ENCODE peak calls at places on chromosomes 13 and 19, in ten cellular contexts. Q is left ventricle myocardium inferior; C is CD4-positive, alpha-beta memory T cell; Y is body of pancreas; E is ascending aorta; P is CD8-positive, alpha-beta memory T cell; L is H9; N is tibial artery; X is heart left ventricle; V is tibial nerve. A is an unnamed sample. For H3K9me3, the result is how much of the 10 kb centered on the place peaks cover.

GRCh38 chr13:39051157-39051556 is 12.9 kb downstream of the NHLRC3 start:
- DNase-seq in P (no peak), V (no peak), Y (no peak), N (no peak), C (peak), E (no peak), L (no peak), Q (no peak), X (no peak), A (no peak)

GRCh38 chr19:19053508-19054314 is 10.1 kb upstream of the SLC25A42 start:
- DNase-seq in L (peak), N (no peak), C (peak), E (no peak), X (peak), Q (peak), P (peak), V (no peak), Y (peak), A (no peak)

GRCh38 chr13:28181413-28181812 is 43.1 kb downstream of the PAN3 start:
- DNase-seq in V (no peak), C (no peak), P (no peak), N (no peak), Q (no peak), L (no peak), X (no peak), E (no peak), Y (no peak), A (no peak)

GRCh38 chr13:71021810-71022422 is 845.1 kb downstream of the DACH1 start:
- DNase-seq in E (no peak), L (no peak), Y (no peak), X (no peak), C (no peak), N (no peak), V (no peak), Q (no peak), P (no peak), A (no peak)

GRCh38 chr19:34075661-34076091 is 96.6 kb upstream of the LSM14A start:
- DNase-seq in Q (no peak), Y (no peak), P (no peak), C (no peak), N (no peak), V (no peak), E (no peak), X (no peak), L (no peak), A (no peak)

GRCh38 chr13:94351292-94352000 is 128.0 kb downstream of the DCT start:
- DNase-seq in P (no peak), E (no peak), Y (no peak), X (no peak), L (no peak), V (no peak), Q (no peak), N (no peak), C (no peak), A (no peak)

GRCh38 chr19:2270572-2271515 is 11.1 kb downstream of the PEAK3 start:
- DNase-seq in L (no peak), C (peak), E (peak), Q (peak), P (peak), V (peak), N (peak), X (peak), Y (peak), A (peak)

GRCh38 chr19:19054315-19054938 is 9.4 kb upstream of the SLC25A42 start:
- DNase-seq in Q (no peak), P (no peak), X (no peak), L (no peak), E (no peak), Y (no peak), N (no peak), C (no peak), V (no peak), A (no peak)

GRCh38 chr19:46813570-46814358 is 25.4 kb upstream of the SLC1A5 start:
- DNase-seq in N (peak), Q (peak), X (peak), V (peak), P (no peak), Y (peak), L (no peak), C (no peak), E (peak), A (peak)

GRCh38 chr13:26050568-26051230 is 1.1 kb downstream of the SHISA2 start:
- DNase-seq in L (peak), V (no peak), X (no peak), C (peak), N (no peak), E (no peak), Y (peak), P (peak), Q (no peak), A (peak)

GRCh38 chr13:51832471-51833152 is 12.4 kb downstream of the TMEM272 start:
- DNase-seq in V (no peak), Q (no peak), N (peak), P (peak), Y (peak), C (peak), E (no peak), X (peak), L (peak), A (no peak)

GRCh38 chr19:35211545-35212230 is 16.9 kb downstream of the FAM187B start:
- DNase-seq in Q (peak), X (peak), E (peak), C (peak), V (peak), Y (peak), N (peak), L (no peak), P (peak), A (no peak)

GRCh38 chr13:101706651-101707050 is 254.2 kb downstream of the ITGBL1 start:
- DNase-seq in E (no peak), C (peak), Y (no peak), X (no peak), P (no peak), N (no peak), V (no peak), Q (no peak), L (no peak), A (peak)

GRCh38 chr13:32446220-32446619 is 18.3 kb upstream of the N4BP2L1 start:
- DNase-seq in Y (no peak), L (no peak), X (no peak), N (no peak), C (no peak), E (no peak), Q (no peak), P (no peak), V (no peak), A (no peak)

GRCh38 chr19:934197-934840 is 8.5 kb downstream of the ARID3A start:
- DNase-seq in X (no peak), Q (no peak), P (no peak), L (no peak), C (no peak), Y (no peak), V (no peak), N (no peak), E (no peak), A (no peak)

GRCh38 chr13:48266967-48267639 is 34.1 kb downstream of the ITM2B start:
- DNase-seq in P (no peak), L (no peak), Y (no peak), C (no peak), N (no peak), X (no peak), Q (no peak), E (no peak), V (no peak), A (no peak)

GRCh38 chr19:49434907-49435577 is 6.3 kb downstream of the SLC17A7 start:
- DNase-seq in E (no peak), Q (no peak), Y (no peak), P (no peak), C (no peak), L (no peak), V (no peak), X (no peak), N (no peak), A (no peak)

GRCh38 chr19:33186431-33186830 is 7.7 kb upstream of the LRP3 start:
- DNase-seq in Q (no peak), N (no peak), L (no peak), E (no peak), X (no peak), Y (no peak), V (no peak), C (no peak), P (no peak), A (no peak)

GRCh38 chr13:30974350-30974749 is 41.9 kb downstream of the TEX26 start:
- DNase-seq in X (no peak), L (no peak), V (no peak), N (no peak), Q (no peak), E (no peak), P (no peak), C (no peak), Y (no peak), A (no peak)

GRCh38 chr13:75405976-75406703 is 75.8 kb downstream of the TBC1D4 start:
- DNase-seq in E (no peak), L (no peak), V (no peak), Y (no peak), Q (no peak), C (no peak), P (no peak), X (no peak), N (no peak), A (no peak)

GRCh38 chr13:97111705-97112104 is 110.4 kb upstream of the MBNL2 start:
- DNase-seq in P (no peak), E (no peak), N (no peak), V (no peak), X (no peak), Y (no peak), C (no peak), Q (no peak), L (no peak), A (no peak)

GRCh38 chr19:10295305-10295846 is 5.6 kb downstream of the ICAM5 start:
- DNase-seq in N (no peak), P (peak), V (no peak), X (no peak), Y (no peak), E (no peak), Q (no peak), C (peak), L (peak), A (peak)

GRCh38 chr13:36355632-36356031 is 9.4 kb upstream of the SPART start:
- DNase-seq in C (no peak), Y (no peak), V (no peak), X (no peak), Q (no peak), P (no peak), L (no peak), N (no peak), E (no peak), A (no peak)

GRCh38 chr13:39577833-39578232 is 25.2 kb downstream of the LHFPL6 start:
- DNase-seq in Q (no peak), E (peak), V (no peak), N (no peak), X (peak), Y (no peak), C (no peak), L (no peak), P (no peak), A (no peak)

GRCh38 chr19:11240008-11240444 is 607 bp downstream of the ANGPTL8 start:
- DNase-seq in L (no peak), Y (no peak), X (no peak), C (no peak), V (no peak), N (no peak), Q (no peak), P (no peak), E (no peak), A (no peak)

GRCh38 chr19:33659835-33660234 is 38.1 kb downstream of the CHST8 start:
- DNase-seq in L (no peak), N (no peak), Y (no peak), E (no peak), X (no peak), P (no peak), V (no peak), C (no peak), Q (no peak), A (no peak)

GRCh38 chr19:55598034-55598433 is 1.3 kb downstream of the FIZ1 start:
- DNase-seq in P (no peak), E (no peak), C (no peak), Q (no peak), Y (no peak), N (no peak), V (no peak), L (peak), X (no peak), A (no peak)

GRCh38 chr13:75569576-75569975 is 20.0 kb downstream of the UCHL3 start:
- DNase-seq in X (no peak), E (no peak), P (no peak), L (no peak), Y (no peak), C (no peak), V (no peak), Q (no peak), N (no peak), A (no peak)

GRCh38 chr13:41315466-41316047 is 4.5 kb downstream of the NAA16 start:
- DNase-seq in V (no peak), X (no peak), L (no peak), C (no peak), P (no peak), Q (no peak), E (no peak), Y (no peak), N (no peak), A (no peak)

GRCh38 chr13:57631607-57632275 is at the start of gene PCDH17:
- DNase-seq in Q (peak), V (no peak), C (no peak), Y (peak), L (peak), P (peak), E (peak), X (peak), N (peak), A (peak)

GRCh38 chr19:45507864-45508680 is 793 bp downstream of the VASP start:
- DNase-seq in C (no peak), X (peak), Q (no peak), L (peak), Y (peak), E (no peak), P (peak), N (no peak), V (no peak), A (no peak)

GRCh38 chr19:39590265-39590664 is 12.1 kb upstream of the LGALS13 start:
- DNase-seq in E (no peak), N (no peak), C (no peak), P (no peak), Y (no peak), L (no peak), V (no peak), X (no peak), Q (no peak), A (no peak)

GRCh38 chr19:46601318-46602224 is at the start of gene CALM3:
- DNase-seq in Q (no peak), C (no peak), V (no peak), X (peak), Y (no peak), P (no peak), L (no peak), N (no peak), E (peak), A (no peak)

GRCh38 chr13:112843392-112844250 is 125.4 kb upstream of the MCF2L start:
- DNase-seq in C (no peak), N (no peak), V (no peak), E (no peak), L (no peak), X (no peak), Y (no peak), Q (no peak), P (no peak), A (no peak)

GRCh38 chr19:38684862-38685665 is 37.6 kb downstream of the ACTN4 start:
- DNase-seq in Q (no peak), N (no peak), L (no peak), X (no peak), P (no peak), V (no peak), E (no peak), C (no peak), Y (no peak), A (no peak)

GRCh38 chr13:59766236-59766635 is 397.5 kb downstream of the DIAPH3 start:
- DNase-seq in Y (no peak), X (no peak), Q (no peak), L (no peak), C (no peak), P (no peak), N (no peak), E (no peak), V (no peak), A (no peak)

GRCh38 chr13:79314652-79315051 is 91.4 kb downstream of the RBM26 start:
- DNase-seq in P (no peak), L (no peak), E (no peak), Q (no peak), N (no peak), V (no peak), X (no peak), C (no peak), Y (no peak), A (no peak)

GRCh38 chr13:100495455-100495854 is 93.1 kb downstream of the GGACT start:
- DNase-seq in L (no peak), P (no peak), N (no peak), E (no peak), X (no peak), Q (no peak), C (no peak), Y (no peak), V (no peak), A (no peak)

GRCh38 chr19:22607653-22608430 is 26.3 kb upstream of the ZNF492 start:
- DNase-seq in Y (no peak), N (peak), Q (no peak), P (no peak), L (no peak), X (no peak), E (peak), V (no peak), C (no peak), A (no peak)
- H3K9me3 ChIP-seq in Y (under half), N (under half), Q (under half), P (under half), L (half or more), X (under half), E (under half), V (under half), C (under half), A (under half)

GRCh38 chr19:58134244-58134643 is 16.3 kb downstream of the ZNF329 start:
- DNase-seq in Y (no peak), V (no peak), E (no peak), P (no peak), N (no peak), L (no peak), C (no peak), Q (no peak), X (no peak), A (no peak)
- H3K9me3 ChIP-seq in Y (under half), V (half or more), E (half or more), P (half or more), N (half or more), L (half or more), C (half or more), Q (half or more), X (half or more), A (under half)

GRCh38 chr19:58434217-58434616 is 5.7 kb downstream of the ZNF132 start:
- DNase-seq in C (no peak), N (no peak), X (no peak), P (no peak), L (no peak), V (no peak), Y (no peak), E (no peak), Q (no peak), A (no peak)
- H3K9me3 ChIP-seq in C (half or more), N (half or more), X (half or more), P (half or more), L (half or more), V (half or more), Y (under half), E (half or more), Q (half or more), A (half or more)

GRCh38 chr19:23526302-23526701 is 131.0 kb upstream of the ZNF91 start:
- DNase-seq in Q (no peak), C (no peak), N (no peak), Y (no peak), E (no peak), L (no peak), P (no peak), X (no peak), V (no peak), A (no peak)
- H3K9me3 ChIP-seq in Q (under half), C (under half), N (under half), Y (under half), E (under half), L (half or more), P (under half), X (under half), V (under half), A (under half)

GRCh38 chr19:24099829-24100228 is 12.8 kb downstream of the ZNF254 start:
- DNase-seq in Y (no peak), E (no peak), V (no peak), C (no peak), P (no peak), Q (no peak), N (no peak), L (no peak), X (no peak), A (no peak)
- H3K9me3 ChIP-seq in Y (under half), E (under half), V (under half), C (under half), P (under half), Q (under half), N (under half), L (under half), X (under half), A (under half)

GRCh38 chr19:21824679-21825078 is 11.3 kb downstream of the ZNF43 start:
- DNase-seq in N (no peak), E (no peak), X (no peak), Q (no peak), Y (no peak), L (no peak), P (no peak), V (no peak), C (no peak), A (no peak)
- H3K9me3 ChIP-seq in N (under half), E (half or more), X (under half), Q (under half), Y (under half), L (under half), P (under half), V (under half), C (under half), A (under half)

GRCh38 chr19:58053480-58054156 is 5.5 kb upstream of the ZNF135 start:
- DNase-seq in E (no peak), X (no peak), N (no peak), L (no peak), Q (no peak), V (no peak), P (no peak), C (no peak), Y (no peak), A (no peak)

GRCh38 chr19:58056861-58057260 is 2.2 kb upstream of the ZNF135 start:
- DNase-seq in X (no peak), L (no peak), P (no peak), N (no peak), V (no peak), E (no peak), Q (no peak), C (no peak), Y (no peak), A (no peak)

GRCh38 chr19:58056261-58056660 is 2.8 kb upstream of the ZNF135 start:
- DNase-seq in X (no peak), P (no peak), V (no peak), Y (no peak), N (no peak), C (no peak), L (no peak), Q (no peak), E (no peak), A (no peak)

GRCh38 chr19:58055483-58055874 is 3.6 kb upstream of the ZNF135 start:
- DNase-seq in P (no peak), Y (no peak), V (no peak), L (no peak), Q (no peak), N (no peak), C (no peak), X (no peak), E (no peak), A (no peak)

GRCh38 chr19:58054792-58055482 is 4.1 kb upstream of the ZNF135 start:
- DNase-seq in Y (peak), N (no peak), Q (peak), E (no peak), X (peak), L (peak), P (no peak), V (no peak), C (no peak), A (no peak)
- H3K9me3 ChIP-seq in Y (under half), N (under half), Q (under half), E (under half), X (half or more), L (under half), P (under half), V (under half), C (under half), A (under half)

DNA sequence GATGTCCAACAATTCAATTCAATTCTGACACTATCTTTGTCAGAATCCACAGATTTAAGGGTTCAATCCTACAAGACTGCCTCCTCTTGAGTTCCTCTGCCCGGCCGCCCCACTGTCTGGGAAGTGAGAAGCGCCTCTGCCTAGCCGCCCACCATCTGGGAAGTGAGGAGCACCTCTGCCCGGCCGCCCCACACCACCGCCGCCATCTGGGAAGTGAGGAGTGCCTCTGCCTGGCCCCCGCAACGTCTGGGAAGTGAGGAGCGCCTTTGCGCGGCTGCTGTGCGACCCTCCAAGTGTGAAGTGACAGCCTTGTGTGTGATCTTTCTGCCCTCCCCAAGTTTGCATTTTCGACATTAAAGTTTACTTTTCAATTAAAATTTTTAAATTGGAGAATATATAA is 6.0 kb downstream of the ZNF614 start:
- DNase-seq in Y (no peak), P (no peak), V (no peak), L (no peak), X (no peak), Q (no peak), C (no peak), E (no peak), N (no peak), A (no peak)
- H3K9me3 ChIP-seq in Y (under half), P (half or more), V (half or more), L (under half), X (half or more), Q (half or more), C (half or more), E (half or more), N (half or more), A (under half)

DNA sequence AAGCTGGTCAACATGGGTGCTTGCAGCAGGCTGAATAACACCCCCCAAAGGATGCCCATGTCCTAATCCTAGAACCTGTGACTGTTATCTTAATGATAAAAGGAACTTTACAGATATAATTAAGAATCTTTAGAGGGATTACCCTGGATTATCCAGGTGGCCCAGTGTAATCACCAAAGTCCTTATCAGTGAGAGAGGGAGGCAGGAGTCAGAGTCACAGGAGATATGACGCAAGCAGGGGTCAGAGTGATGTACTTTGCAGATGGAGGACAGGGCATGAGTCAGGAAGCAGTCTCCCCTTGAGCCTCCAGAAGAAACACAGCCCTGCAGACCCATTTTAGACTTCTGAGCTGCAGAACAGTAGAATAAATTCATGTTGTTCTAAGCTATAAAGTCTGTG is 9.8 kb downstream of the ZNF606 start:
- DNase-seq in P (no peak), Y (no peak), C (no peak), L (no peak), N (no peak), X (no peak), V (no peak), E (no peak), Q (no peak), A (no peak)
- H3K9me3 ChIP-seq in P (under half), Y (under half), C (under half), L (under half), N (half or more), X (half or more), V (half or more), E (half or more), Q (half or more), A (half or more)

A was measured in lung.